ENCODE peak calls at places on chromosome 5, in six cellular contexts. One of them, this sample, is unnamed.

GRCh38 chr5:21862986-21863385 is 990.2 kb downstream of the CDH12 start:
- DNase-seq in stimulated activated naive B cell treated with anti-CD40 and anti-IgM and Interleukin-4, amounts not matched to agents 10 μg/mL and 1 μg/mL and 100 μg/mL, for 72 hours: no peak
- DNase-seq in RCC 7860: no peak
- DNase-seq in neural progenitor cell: no peak
- DNase-seq in T-helper 9 cell: no peak
- DNase-seq in NCI-H226: no peak
- DNase-seq in this sample: no peak

GRCh38 chr5:7759257-7759871 is 91.6 kb downstream of the CFAP90 start:
- DNase-seq in NCI-H226: no peak
- DNase-seq in RCC 7860: no peak
- DNase-seq in T-helper 9 cell: no peak
- DNase-seq in neural progenitor cell: no peak
- DNase-seq in stimulated activated naive B cell treated with anti-CD40 and anti-IgM and Interleukin-4, amounts not matched to agents 10 μg/mL and 1 μg/mL and 100 μg/mL, for 72 hours: no peak
- DNase-seq in this sample: no peak

GRCh38 chr5:155402927-155403645 is 389.5 kb downstream of the KIF4B start:
- DNase-seq in stimulated activated naive B cell treated with anti-CD40 and anti-IgM and Interleukin-4, amounts not matched to agents 10 μg/mL and 1 μg/mL and 100 μg/mL, for 72 hours: no peak
- DNase-seq in RCC 7860: no peak
- DNase-seq in NCI-H226: no peak
- DNase-seq in T-helper 9 cell: no peak
- DNase-seq in neural progenitor cell: no peak
- DNase-seq in this sample: no peak

GRCh38 chr5:111779260-111780254 is 22.6 kb upstream of the NREP start:
- DNase-seq in neural progenitor cell: no peak
- DNase-seq in T-helper 9 cell: no peak
- DNase-seq in NCI-H226: no peak
- DNase-seq in stimulated activated naive B cell treated with anti-CD40 and anti-IgM and Interleukin-4, amounts not matched to agents 10 μg/mL and 1 μg/mL and 100 μg/mL, for 72 hours: no peak
- DNase-seq in RCC 7860: no peak
- DNase-seq in this sample: no peak

GRCh38 chr5:172505840-172506638 is 51.7 kb upstream of the SH3PXD2B start:
- DNase-seq in neural progenitor cell: no peak
- DNase-seq in RCC 7860: no peak
- DNase-seq in T-helper 9 cell: no peak
- DNase-seq in NCI-H226: no peak
- DNase-seq in stimulated activated naive B cell treated with anti-CD40 and anti-IgM and Interleukin-4, amounts not matched to agents 10 μg/mL and 1 μg/mL and 100 μg/mL, for 72 hours: no peak
- DNase-seq in this sample: no peak

GRCh38 chr5:34483442-34484033 is 172.6 kb upstream of the RAI14 start:
- DNase-seq in T-helper 9 cell: no peak
- DNase-seq in stimulated activated naive B cell treated with anti-CD40 and anti-IgM and Interleukin-4, amounts not matched to agents 10 μg/mL and 1 μg/mL and 100 μg/mL, for 72 hours: no peak
- DNase-seq in RCC 7860: no peak
- DNase-seq in NCI-H226: no peak
- DNase-seq in neural progenitor cell: peak; percentile 79
- DNase-seq in this sample: no peak

GRCh38 chr5:96381526-96381925 is 51.5 kb downstream of the PCSK1 start:
- DNase-seq in NCI-H226: no peak
- DNase-seq in T-helper 9 cell: no peak
- DNase-seq in stimulated activated naive B cell treated with anti-CD40 and anti-IgM and Interleukin-4, amounts not matched to agents 10 μg/mL and 1 μg/mL and 100 μg/mL, for 72 hours: no peak
- DNase-seq in RCC 7860: no peak
- DNase-seq in neural progenitor cell: peak; percentile 29
- DNase-seq in this sample: no peak

GRCh38 chr5:15757103-15757502 is 257.1 kb downstream of the FBXL7 start:
- DNase-seq in NCI-H226: peak; percentile 43
- DNase-seq in neural progenitor cell: no peak
- DNase-seq in RCC 7860: no peak
- DNase-seq in T-helper 9 cell: no peak
- DNase-seq in stimulated activated naive B cell treated with anti-CD40 and anti-IgM and Interleukin-4, amounts not matched to agents 10 μg/mL and 1 μg/mL and 100 μg/mL, for 72 hours: no peak
- DNase-seq in this sample: no peak

GRCh38 chr5:77892061-77893010 is 116.2 kb upstream of the TBCA start:
- DNase-seq in NCI-H226: no peak
- DNase-seq in RCC 7860: no peak
- DNase-seq in T-helper 9 cell: no peak
- DNase-seq in stimulated activated naive B cell treated with anti-CD40 and anti-IgM and Interleukin-4, amounts not matched to agents 10 μg/mL and 1 μg/mL and 100 μg/mL, for 72 hours: no peak
- DNase-seq in neural progenitor cell: no peak
- DNase-seq in this sample: no peak

GRCh38 chr5:15236911-15237508 is 263.0 kb upstream of the FBXL7 start:
- DNase-seq in stimulated activated naive B cell treated with anti-CD40 and anti-IgM and Interleukin-4, amounts not matched to agents 10 μg/mL and 1 μg/mL and 100 μg/mL, for 72 hours: no peak
- DNase-seq in T-helper 9 cell: no peak
- DNase-seq in RCC 7860: no peak
- DNase-seq in neural progenitor cell: no peak
- DNase-seq in NCI-H226: no peak
- DNase-seq in this sample: no peak

GRCh38 chr5:157130933-157131332 is 11.7 kb downstream of the MED7 start:
- DNase-seq in stimulated activated naive B cell treated with anti-CD40 and anti-IgM and Interleukin-4, amounts not matched to agents 10 μg/mL and 1 μg/mL and 100 μg/mL, for 72 hours: no peak
- DNase-seq in T-helper 9 cell: no peak
- DNase-seq in NCI-H226: peak; percentile 37
- DNase-seq in neural progenitor cell: no peak
- DNase-seq in RCC 7860: no peak
- DNase-seq in this sample: no peak

GRCh38 chr5:132449060-132449459 is 41.5 kb downstream of the IRF1 start:
- DNase-seq in T-helper 9 cell: no peak
- DNase-seq in neural progenitor cell: no peak
- DNase-seq in NCI-H226: no peak
- DNase-seq in RCC 7860: no peak
- DNase-seq in stimulated activated naive B cell treated with anti-CD40 and anti-IgM and Interleukin-4, amounts not matched to agents 10 μg/mL and 1 μg/mL and 100 μg/mL, for 72 hours: no peak
- DNase-seq in this sample: no peak

GRCh38 chr5:141869514-141869913 is 8.7 kb downstream of the PCDH1 start:
- DNase-seq in RCC 7860: no peak
- DNase-seq in stimulated activated naive B cell treated with anti-CD40 and anti-IgM and Interleukin-4, amounts not matched to agents 10 μg/mL and 1 μg/mL and 100 μg/mL, for 72 hours: no peak
- DNase-seq in NCI-H226: peak; percentile 28
- DNase-seq in neural progenitor cell: no peak
- DNase-seq in T-helper 9 cell: no peak
- DNase-seq in this sample: no peak

GRCh38 chr5:9194509-9194908 is 351.4 kb downstream of the SEMA5A start:
- DNase-seq in neural progenitor cell: no peak
- DNase-seq in NCI-H226: no peak
- DNase-seq in T-helper 9 cell: no peak
- DNase-seq in stimulated activated naive B cell treated with anti-CD40 and anti-IgM and Interleukin-4, amounts not matched to agents 10 μg/mL and 1 μg/mL and 100 μg/mL, for 72 hours: no peak
- DNase-seq in RCC 7860: no peak
- DNase-seq in this sample: no peak

GRCh38 chr5:32628049-32628803 is 42.9 kb downstream of the SUB1 start:
- DNase-seq in neural progenitor cell: no peak
- DNase-seq in RCC 7860: peak; percentile 27
- DNase-seq in T-helper 9 cell: no peak
- DNase-seq in stimulated activated naive B cell treated with anti-CD40 and anti-IgM and Interleukin-4, amounts not matched to agents 10 μg/mL and 1 μg/mL and 100 μg/mL, for 72 hours: no peak
- DNase-seq in NCI-H226: peak; percentile 86
- DNase-seq in this sample: no peak

GRCh38 chr5:9058666-9059065 is 487.2 kb downstream of the SEMA5A start:
- DNase-seq in T-helper 9 cell: no peak
- DNase-seq in RCC 7860: no peak
- DNase-seq in stimulated activated naive B cell treated with anti-CD40 and anti-IgM and Interleukin-4, amounts not matched to agents 10 μg/mL and 1 μg/mL and 100 μg/mL, for 72 hours: no peak
- DNase-seq in NCI-H226: no peak
- DNase-seq in neural progenitor cell: no peak
- DNase-seq in this sample: no peak

GRCh38 chr5:3997670-3998069 is 402.0 kb downstream of the IRX1 start:
- DNase-seq in NCI-H226: no peak
- DNase-seq in neural progenitor cell: no peak
- DNase-seq in stimulated activated naive B cell treated with anti-CD40 and anti-IgM and Interleukin-4, amounts not matched to agents 10 μg/mL and 1 μg/mL and 100 μg/mL, for 72 hours: no peak
- DNase-seq in RCC 7860: no peak
- DNase-seq in T-helper 9 cell: no peak
- DNase-seq in this sample: no peak

GRCh38 chr5:174751154-174751990 is 27.0 kb downstream of the MSX2 start:
- DNase-seq in NCI-H226: no peak
- DNase-seq in T-helper 9 cell: no peak
- DNase-seq in neural progenitor cell: peak; percentile 83
- DNase-seq in stimulated activated naive B cell treated with anti-CD40 and anti-IgM and Interleukin-4, amounts not matched to agents 10 μg/mL and 1 μg/mL and 100 μg/mL, for 72 hours: no peak
- DNase-seq in RCC 7860: no peak
- DNase-seq in this sample: no peak

GRCh38 chr5:96703384-96703910 is 41.3 kb downstream of the CAST start:
- DNase-seq in T-helper 9 cell: no peak
- DNase-seq in stimulated activated naive B cell treated with anti-CD40 and anti-IgM and Interleukin-4, amounts not matched to agents 10 μg/mL and 1 μg/mL and 100 μg/mL, for 72 hours: no peak
- DNase-seq in RCC 7860: no peak
- DNase-seq in NCI-H226: peak; percentile 62
- DNase-seq in neural progenitor cell: peak; percentile 9
- DNase-seq in this sample: no peak

This sample was measured in GM12892.